ENCODE peak calls at places on chromosomes 3 and 15, in eight cellular contexts. One of them, this sample, is unnamed. For H3K36me3, the result is how much of the 10 kb centered on the place peaks cover.

GRCh38 chr3:31290046-31290445 is 242.7 kb upstream of the STT3B start:
- ATAC-seq in HCT116: no peak
- ATAC-seq in GM23338: no peak
- ATAC-seq in upper lobe of left lung: no peak
- ATAC-seq in naive thymus-derived CD4-positive, alpha-beta T cell: no peak
- ATAC-seq in GM12878: no peak
- ATAC-seq in pancreas: no peak
- ATAC-seq in left lung: no peak
- ATAC-seq in this sample: no peak

GRCh38 chr3:49422379-49423248 is at the start of gene AMT:
- ATAC-seq in HCT116: no peak
- ATAC-seq in GM23338: peak
- ATAC-seq in upper lobe of left lung: peak
- ATAC-seq in naive thymus-derived CD4-positive, alpha-beta T cell: no peak
- ATAC-seq in GM12878: no peak
- ATAC-seq in pancreas: peak
- ATAC-seq in left lung: peak
- ATAC-seq in this sample: peak

GRCh38 chr3:190027116-190027515 is 93.6 kb downstream of the P3H2 start:
- ATAC-seq in HCT116: no peak
- ATAC-seq in GM23338: no peak
- ATAC-seq in upper lobe of left lung: no peak
- ATAC-seq in naive thymus-derived CD4-positive, alpha-beta T cell: no peak
- ATAC-seq in GM12878: no peak
- ATAC-seq in pancreas: no peak
- ATAC-seq in left lung: no peak
- ATAC-seq in this sample: no peak

GRCh38 chr3:183827809-183828537 is 2.6 kb upstream of the MAP6D1 start:
- ATAC-seq in HCT116: no peak
- ATAC-seq in GM23338: no peak
- ATAC-seq in upper lobe of left lung: no peak
- ATAC-seq in naive thymus-derived CD4-positive, alpha-beta T cell: no peak
- ATAC-seq in GM12878: no peak
- ATAC-seq in pancreas: no peak
- ATAC-seq in left lung: no peak
- ATAC-seq in this sample: no peak

GRCh38 chr3:20552605-20553275 is 366.7 kb upstream of the SGO1 start:
- ATAC-seq in HCT116: no peak
- ATAC-seq in GM23338: peak
- ATAC-seq in upper lobe of left lung: peak
- ATAC-seq in naive thymus-derived CD4-positive, alpha-beta T cell: no peak
- ATAC-seq in GM12878: no peak
- ATAC-seq in pancreas: no peak
- ATAC-seq in left lung: no peak
- ATAC-seq in this sample: no peak

GRCh38 chr3:15066467-15066866 is 1.4 kb upstream of the MRPS25 start:
- ATAC-seq in HCT116: no peak
- ATAC-seq in GM23338: no peak
- ATAC-seq in upper lobe of left lung: no peak
- ATAC-seq in naive thymus-derived CD4-positive, alpha-beta T cell: no peak
- ATAC-seq in GM12878: no peak
- ATAC-seq in pancreas: no peak
- ATAC-seq in left lung: no peak
- ATAC-seq in this sample: no peak

GRCh38 chr3:5197022-5197421 is 9.5 kb downstream of the EDEM1 start:
- ATAC-seq in HCT116: no peak
- ATAC-seq in GM23338: no peak
- ATAC-seq in upper lobe of left lung: no peak
- ATAC-seq in naive thymus-derived CD4-positive, alpha-beta T cell: no peak
- ATAC-seq in GM12878: no peak
- ATAC-seq in pancreas: no peak
- ATAC-seq in left lung: peak
- ATAC-seq in this sample: no peak

GRCh38 chr15:87955284-87955909 is 301.1 kb downstream of the NTRK3 start:
- ATAC-seq in HCT116: no peak
- ATAC-seq in GM23338: no peak
- ATAC-seq in upper lobe of left lung: no peak
- ATAC-seq in naive thymus-derived CD4-positive, alpha-beta T cell: no peak
- ATAC-seq in GM12878: no peak
- ATAC-seq in pancreas: no peak
- ATAC-seq in left lung: no peak
- ATAC-seq in this sample: no peak

GRCh38 chr3:148881286-148881685 is 16.2 kb downstream of the CPA3 start:
- ATAC-seq in HCT116: no peak
- ATAC-seq in GM23338: no peak
- ATAC-seq in upper lobe of left lung: no peak
- ATAC-seq in naive thymus-derived CD4-positive, alpha-beta T cell: no peak
- ATAC-seq in GM12878: no peak
- ATAC-seq in pancreas: no peak
- ATAC-seq in left lung: no peak
- ATAC-seq in this sample: no peak

GRCh38 chr3:126081618-126082333 is 2.1 kb downstream of the SLC41A3 start:
- ATAC-seq in HCT116: peak
- ATAC-seq in GM23338: no peak
- ATAC-seq in upper lobe of left lung: no peak
- ATAC-seq in naive thymus-derived CD4-positive, alpha-beta T cell: no peak
- ATAC-seq in GM12878: no peak
- ATAC-seq in pancreas: no peak
- ATAC-seq in left lung: no peak
- ATAC-seq in this sample: no peak

GRCh38 chr3:51945031-51945840 is 3.1 kb downstream of the PARP3 start:
- ATAC-seq in HCT116: no peak
- ATAC-seq in GM23338: no peak
- ATAC-seq in upper lobe of left lung: no peak
- ATAC-seq in naive thymus-derived CD4-positive, alpha-beta T cell: no peak
- ATAC-seq in GM12878: no peak
- ATAC-seq in pancreas: no peak
- ATAC-seq in left lung: no peak
- ATAC-seq in this sample: no peak

GRCh38 chr3:38255627-38256026 is 10.0 kb upstream of the SLC22A13 start:
- ATAC-seq in HCT116: no peak
- ATAC-seq in GM23338: no peak
- ATAC-seq in upper lobe of left lung: peak
- ATAC-seq in naive thymus-derived CD4-positive, alpha-beta T cell: no peak
- ATAC-seq in GM12878: no peak
- ATAC-seq in pancreas: no peak
- ATAC-seq in left lung: no peak
- ATAC-seq in this sample: no peak

GRCh38 chr3:154220462-154220861 is 99.3 kb downstream of the ARHGEF26 start:
- ATAC-seq in HCT116: no peak
- ATAC-seq in GM23338: no peak
- ATAC-seq in upper lobe of left lung: peak
- ATAC-seq in naive thymus-derived CD4-positive, alpha-beta T cell: no peak
- ATAC-seq in GM12878: no peak
- ATAC-seq in pancreas: no peak
- ATAC-seq in left lung: peak
- ATAC-seq in this sample: no peak

GRCh38 chr15:27258287-27258686 is 287.3 kb downstream of the GABRG3 start:
- ATAC-seq in HCT116: no peak
- ATAC-seq in GM23338: peak
- ATAC-seq in upper lobe of left lung: no peak
- ATAC-seq in naive thymus-derived CD4-positive, alpha-beta T cell: no peak
- ATAC-seq in GM12878: no peak
- ATAC-seq in pancreas: no peak
- ATAC-seq in left lung: no peak
- ATAC-seq in this sample: no peak

GRCh38 chr15:60004846-60005351 is 788 bp downstream of the FOXB1 start:
- ATAC-seq in HCT116: no peak
- ATAC-seq in GM23338: peak
- ATAC-seq in upper lobe of left lung: peak
- ATAC-seq in naive thymus-derived CD4-positive, alpha-beta T cell: no peak
- ATAC-seq in GM12878: no peak
- ATAC-seq in pancreas: peak
- ATAC-seq in left lung: peak
- ATAC-seq in this sample: no peak

GRCh38 chr3:139187154-139187553 is 142.5 kb upstream of the PRR23C start:
- ATAC-seq in HCT116: no peak
- ATAC-seq in GM23338: no peak
- ATAC-seq in upper lobe of left lung: no peak
- ATAC-seq in naive thymus-derived CD4-positive, alpha-beta T cell: no peak
- ATAC-seq in GM12878: no peak
- ATAC-seq in pancreas: peak
- ATAC-seq in left lung: no peak
- ATAC-seq in this sample: no peak

GRCh38 chr15:100183921-100184480 is 157.8 kb downstream of the ADAMTS17 start:
- ATAC-seq in HCT116: no peak
- ATAC-seq in GM23338: no peak
- ATAC-seq in upper lobe of left lung: no peak
- ATAC-seq in naive thymus-derived CD4-positive, alpha-beta T cell: no peak
- ATAC-seq in GM12878: no peak
- ATAC-seq in pancreas: no peak
- ATAC-seq in left lung: no peak
- ATAC-seq in this sample: no peak

GRCh38 chr3:128336337-128337156 is 130.1 kb downstream of the DNAJB8 start:
- ATAC-seq in HCT116: no peak
- ATAC-seq in GM23338: no peak
- ATAC-seq in upper lobe of left lung: no peak
- ATAC-seq in naive thymus-derived CD4-positive, alpha-beta T cell: no peak
- ATAC-seq in GM12878: no peak
- ATAC-seq in pancreas: no peak
- ATAC-seq in left lung: no peak
- ATAC-seq in this sample: no peak

GRCh38 chr3:114481113-114481512 is 187.3 kb downstream of the TIGIT start:
- ATAC-seq in HCT116: no peak
- ATAC-seq in GM23338: no peak
- ATAC-seq in upper lobe of left lung: no peak
- ATAC-seq in naive thymus-derived CD4-positive, alpha-beta T cell: no peak
- ATAC-seq in GM12878: no peak
- ATAC-seq in pancreas: no peak
- ATAC-seq in left lung: no peak
- ATAC-seq in this sample: no peak

GRCh38 chr3:49244589-49245205 is 32.3 kb downstream of the C3orf62 start:
- ATAC-seq in HCT116: peak
- ATAC-seq in GM23338: peak
- ATAC-seq in upper lobe of left lung: no peak
- ATAC-seq in naive thymus-derived CD4-positive, alpha-beta T cell: no peak
- ATAC-seq in GM12878: peak
- ATAC-seq in pancreas: peak
- ATAC-seq in left lung: peak
- ATAC-seq in this sample: no peak

GRCh38 chr3:155097009-155097349 is 16.9 kb downstream of the MME start:
- ATAC-seq in HCT116: no peak
- ATAC-seq in GM23338: no peak
- ATAC-seq in upper lobe of left lung: peak
- ATAC-seq in naive thymus-derived CD4-positive, alpha-beta T cell: no peak
- ATAC-seq in GM12878: no peak
- ATAC-seq in pancreas: no peak
- ATAC-seq in left lung: no peak
- ATAC-seq in this sample: no peak

GRCh38 chr3:48130321-48130881 is 57.8 kb downstream of the CDC25A start:
- ATAC-seq in HCT116: no peak
- ATAC-seq in GM23338: peak
- ATAC-seq in upper lobe of left lung: peak
- ATAC-seq in naive thymus-derived CD4-positive, alpha-beta T cell: no peak
- ATAC-seq in GM12878: no peak
- ATAC-seq in pancreas: peak
- ATAC-seq in left lung: peak
- ATAC-seq in this sample: peak

GRCh38 chr3:110804856-110805255 is 266.8 kb upstream of the NECTIN3 start:
- ATAC-seq in HCT116: no peak
- ATAC-seq in GM23338: no peak
- ATAC-seq in upper lobe of left lung: no peak
- ATAC-seq in naive thymus-derived CD4-positive, alpha-beta T cell: no peak
- ATAC-seq in GM12878: no peak
- ATAC-seq in pancreas: no peak
- ATAC-seq in left lung: peak
- ATAC-seq in this sample: no peak
- H3K36me3 ChIP-seq in HCT116: under half
- H3K36me3 ChIP-seq in GM23338: under half
- H3K36me3 ChIP-seq in upper lobe of left lung: under half
- H3K36me3 ChIP-seq in naive thymus-derived CD4-positive, alpha-beta T cell: under half
- H3K36me3 ChIP-seq in GM12878: under half
- H3K36me3 ChIP-seq in pancreas: under half
- H3K36me3 ChIP-seq in left lung: under half
- H3K36me3 ChIP-seq in this sample: under half

GRCh38 chr15:38042707-38043445 is 108.4 kb downstream of the TMCO5A start:
- ATAC-seq in HCT116: no peak
- ATAC-seq in GM23338: no peak
- ATAC-seq in upper lobe of left lung: peak
- ATAC-seq in naive thymus-derived CD4-positive, alpha-beta T cell: peak
- ATAC-seq in GM12878: no peak
- ATAC-seq in pancreas: peak
- ATAC-seq in left lung: peak
- ATAC-seq in this sample: no peak
- H3K36me3 ChIP-seq in HCT116: under half
- H3K36me3 ChIP-seq in GM23338: under half
- H3K36me3 ChIP-seq in upper lobe of left lung: under half
- H3K36me3 ChIP-seq in naive thymus-derived CD4-positive, alpha-beta T cell: under half
- H3K36me3 ChIP-seq in GM12878: under half
- H3K36me3 ChIP-seq in pancreas: under half
- H3K36me3 ChIP-seq in left lung: under half
- H3K36me3 ChIP-seq in this sample: under half

GRCh38 chr3:132536442-132537153 is 60.5 kb upstream of the ACKR4 start:
- ATAC-seq in HCT116: peak
- ATAC-seq in GM23338: peak
- ATAC-seq in upper lobe of left lung: no peak
- ATAC-seq in naive thymus-derived CD4-positive, alpha-beta T cell: no peak
- ATAC-seq in GM12878: peak
- ATAC-seq in pancreas: no peak
- ATAC-seq in left lung: no peak
- ATAC-seq in this sample: no peak
- H3K36me3 ChIP-seq in HCT116: under half
- H3K36me3 ChIP-seq in GM23338: under half
- H3K36me3 ChIP-seq in upper lobe of left lung: half or more
- H3K36me3 ChIP-seq in naive thymus-derived CD4-positive, alpha-beta T cell: under half
- H3K36me3 ChIP-seq in GM12878: under half
- H3K36me3 ChIP-seq in pancreas: under half
- H3K36me3 ChIP-seq in left lung: under half
- H3K36me3 ChIP-seq in this sample: under half

GRCh38 chr3:134535186-134535974 is 49.5 kb downstream of the CEP63 start:
- ATAC-seq in HCT116: no peak
- ATAC-seq in GM23338: no peak
- ATAC-seq in upper lobe of left lung: no peak
- ATAC-seq in naive thymus-derived CD4-positive, alpha-beta T cell: peak
- ATAC-seq in GM12878: no peak
- ATAC-seq in pancreas: no peak
- ATAC-seq in left lung: no peak
- ATAC-seq in this sample: no peak
- H3K36me3 ChIP-seq in HCT116: under half
- H3K36me3 ChIP-seq in GM23338: under half
- H3K36me3 ChIP-seq in upper lobe of left lung: under half
- H3K36me3 ChIP-seq in naive thymus-derived CD4-positive, alpha-beta T cell: under half
- H3K36me3 ChIP-seq in GM12878: under half
- H3K36me3 ChIP-seq in pancreas: under half
- H3K36me3 ChIP-seq in left lung: under half
- H3K36me3 ChIP-seq in this sample: under half

GRCh38 chr15:92947071-92947730 is 47.1 kb downstream of the CHD2 start:
- ATAC-seq in HCT116: no peak
- ATAC-seq in GM23338: no peak
- ATAC-seq in upper lobe of left lung: no peak
- ATAC-seq in naive thymus-derived CD4-positive, alpha-beta T cell: no peak
- ATAC-seq in GM12878: no peak
- ATAC-seq in pancreas: peak
- ATAC-seq in left lung: no peak
- ATAC-seq in this sample: no peak
- H3K36me3 ChIP-seq in HCT116: half or more
- H3K36me3 ChIP-seq in GM23338: half or more
- H3K36me3 ChIP-seq in upper lobe of left lung: half or more
- H3K36me3 ChIP-seq in naive thymus-derived CD4-positive, alpha-beta T cell: half or more
- H3K36me3 ChIP-seq in GM12878: half or more
- H3K36me3 ChIP-seq in pancreas: under half
- H3K36me3 ChIP-seq in left lung: under half
- H3K36me3 ChIP-seq in this sample: half or more